ENCODE peak calls at places on chromosome 10, in nine cellular contexts. U is IMR-90; H is MV-4-11; E is stimulated activated CD4-positive, alpha-beta T cell treated with anti-CD3 and anti-CD28 coated beads, Interleukin-4, amount 100 ng/mL, for 4 hours; Y is cardiac muscle cell; P is activated CD4-positive, alpha-beta T cell treated with anti-CD3 and anti-CD28 coated beads, Interleukin-2, amount 50 U/mL, for 1 hour; Z is T47D; C is AG04450; R is activated T-helper 9 cell treated with anti-CD3 and anti-CD28 coated beads, Interleukin-2, amount 50 U/mL, for 16 hours. W is an unnamed sample.

GRCh38 chr10:3484306-3485187 is 300.5 kb downstream of the KLF6 start:
- DNase-seq in C (no peak), P (no peak), Z (no peak), E (no peak), U (peak; percentile 73), Y (peak; percentile 55), R (no peak), H (no peak), W (no peak)

GRCh38 chr10:99394256-99394655 is 36.2 kb downstream of the GOT1 start:
- DNase-seq in E (no peak), C (no peak), H (peak; percentile 10), Z (peak; percentile 79), R (no peak), P (no peak), Y (no peak), U (no peak), W (no peak)

GRCh38 chr10:91590142-91590903 is 42.5 kb downstream of the PPP1R3C start:
- DNase-seq in U (peak; percentile 92), H (no peak), Z (peak; percentile 57), E (no peak), P (no peak), C (peak; percentile 84), R (no peak), Y (peak; percentile 93), W (no peak)

GRCh38 chr10:132533571-132534260 is 3.9 kb upstream of the INPP5A start:
- DNase-seq in P (no peak), U (no peak), H (no peak), C (no peak), Z (no peak), R (no peak), E (no peak), Y (no peak), W (peak; percentile 7)

GRCh38 chr10:43574035-43574892 is at the start of gene ZNF239:
- DNase-seq in C (peak; percentile 61), R (peak; percentile 76), Y (peak; percentile 96), U (peak; percentile 84), E (peak; percentile 87), P (peak; percentile 75), Z (peak; percentile 92), H (peak; percentile 55), W (peak; percentile 74)

GRCh38 chr10:124465003-124465776 is 3.6 kb downstream of the LHPP start:
- DNase-seq in U (no peak), E (no peak), R (no peak), P (no peak), H (peak; percentile 52), C (no peak), Y (no peak), Z (no peak), W (no peak)

GRCh38 chr10:100081075-100082001 is at the start of gene CPN1:
- DNase-seq in R (no peak), U (no peak), H (no peak), Z (no peak), E (no peak), P (no peak), C (no peak), Y (no peak), W (no peak)

GRCh38 chr10:69873141-69873540 is 71.4 kb downstream of the COL13A1 start:
- DNase-seq in Y (no peak), R (no peak), P (no peak), H (no peak), E (no peak), Z (no peak), C (no peak), U (no peak), W (no peak)

GRCh38 chr10:73218466-73219191 is 28.4 kb downstream of the DNAJC9 start:
- DNase-seq in Z (peak; percentile 59), P (no peak), C (no peak), Y (peak; percentile 54), E (no peak), H (peak; percentile 36), R (no peak), U (peak; percentile 28), W (no peak)

GRCh38 chr10:1360581-1361164 is 304.5 kb downstream of the WDR37 start:
- DNase-seq in R (no peak), Y (no peak), E (no peak), U (no peak), Z (no peak), C (no peak), P (no peak), H (no peak), W (no peak)

GRCh38 chr10:23974886-23975830 is 233.8 kb upstream of the KIAA1217 start:
- DNase-seq in Y (no peak), R (no peak), P (no peak), C (no peak), H (no peak), E (no peak), Z (no peak), U (no peak), W (no peak)

GRCh38 chr10:115879372-115879771 is 393.6 kb downstream of the GFRA1 start:
- DNase-seq in Y (no peak), H (no peak), E (no peak), R (no peak), Z (no peak), U (no peak), C (no peak), P (no peak), W (no peak)

GRCh38 chr10:71517310-71518159 is 120.8 kb downstream of the CDH23 start:
- DNase-seq in R (no peak), H (no peak), Y (no peak), E (no peak), Z (peak; percentile 12), C (no peak), P (no peak), U (no peak), W (no peak)

GRCh38 chr10:53432035-53432434 is 659.5 kb upstream of the MBL2 start:
- DNase-seq in Z (no peak), C (no peak), P (no peak), R (no peak), E (no peak), Y (no peak), H (no peak), U (no peak), W (no peak)

GRCh38 chr10:122673731-122674130 is 25.9 kb downstream of the C10orf120 start:
- DNase-seq in E (no peak), Z (no peak), Y (no peak), H (no peak), R (no peak), U (no peak), C (no peak), P (no peak), W (no peak)

GRCh38 chr10:132418520-132419416 is 21.8 kb downstream of the PWWP2B start:
- DNase-seq in Z (peak; percentile 93), H (peak; percentile 23), Y (peak; percentile 25), U (no peak), R (no peak), C (no peak), E (no peak), P (no peak), W (no peak)

GRCh38 chr10:25159591-25159990 is 15.2 kb upstream of the GPR158 start:
- DNase-seq in U (no peak), Y (no peak), E (no peak), P (no peak), Z (no peak), R (no peak), C (no peak), H (no peak), W (no peak)

GRCh38 chr10:133379152-133379800 is at the start of gene PAOX:
- DNase-seq in P (peak; percentile 46), Z (peak; percentile 70), E (peak; percentile 54), R (peak; percentile 55), Y (peak; percentile 75), U (peak; percentile 46), C (no peak), H (no peak), W (peak; percentile 74)

GRCh38 chr10:97718659-97719142 is 5.2 kb downstream of the MARVELD1 start:
- DNase-seq in C (no peak), Z (peak; percentile 95), U (no peak), E (no peak), H (no peak), P (no peak), Y (peak; percentile 43), R (no peak), W (no peak)

GRCh38 chr10:117134084-117135025 is 3.7 kb downstream of the VAX1 start:
- DNase-seq in R (no peak), U (no peak), Y (no peak), E (no peak), H (no peak), Z (no peak), C (no peak), P (no peak), W (no peak)

GRCh38 chr10:62083413-62083794 is 181.9 kb downstream of the ARID5B start:
- DNase-seq in H (no peak), P (no peak), R (no peak), Y (peak; percentile 70), E (no peak), C (no peak), Z (no peak), U (no peak), W (no peak)

GRCh38 chr10:32980558-32981468 is 22.8 kb upstream of the ITGB1 start:
- DNase-seq in H (peak; percentile 80), Y (peak; percentile 98), P (peak; percentile 81), C (peak; percentile 97), R (peak; percentile 77), Z (peak; percentile 76), E (peak; percentile 87), U (peak; percentile 100), W (peak; percentile 57)

GRCh38 chr10:112071596-112072133 is 111.9 kb downstream of the GPAM start:
- DNase-seq in C (no peak), R (no peak), E (no peak), H (no peak), Y (no peak), Z (no peak), P (no peak), U (no peak), W (no peak)

GRCh38 chr10:106609867-106610266 is 554.6 kb downstream of the SORCS1 start:
- DNase-seq in C (no peak), Z (no peak), Y (peak; percentile 5), E (no peak), R (no peak), P (no peak), H (peak; percentile 6), U (no peak), W (no peak)

GRCh38 chr10:105252908-105253307 is 611.8 kb downstream of the SORCS3 start:
- DNase-seq in E (no peak), C (no peak), P (no peak), Y (no peak), R (no peak), Z (peak; percentile 45), U (no peak), H (no peak), W (no peak)

GRCh38 chr10:58415757-58416156 is 30.5 kb downstream of the TFAM start:
- DNase-seq in E (no peak), U (no peak), Y (no peak), H (no peak), Z (no peak), C (no peak), R (no peak), P (no peak), W (no peak)

GRCh38 chr10:120456143-120456625 is 843 bp upstream of the PLPP4 start:
- DNase-seq in P (no peak), E (no peak), Y (no peak), U (no peak), R (no peak), C (no peak), Z (no peak), H (no peak), W (no peak)

GRCh38 chr10:129743738-129744133 is 220.3 kb downstream of the EBF3 start:
- DNase-seq in Z (no peak), E (no peak), Y (no peak), H (no peak), P (no peak), R (no peak), U (no peak), C (no peak), W (no peak)

GRCh38 chr10:287814-288213 is 152.6 kb downstream of the ZMYND11 start:
- DNase-seq in E (no peak), Z (peak; percentile 54), U (no peak), R (no peak), H (no peak), C (no peak), P (no peak), Y (no peak), W (no peak)

GRCh38 chr10:44878704-44879530 is 32.2 kb upstream of the TMEM72 start:
- DNase-seq in H (peak; percentile 75), Y (peak; percentile 93), C (peak; percentile 74), E (peak; percentile 75), P (peak; percentile 62), U (peak; percentile 82), Z (peak; percentile 87), R (peak; percentile 58), W (peak; percentile 42)

GRCh38 chr10:53325073-53325472 is 552.5 kb upstream of the MBL2 start:
- DNase-seq in P (no peak), R (no peak), Z (no peak), E (no peak), U (peak; percentile 53), Y (no peak), H (no peak), C (no peak), W (no peak)

W was measured in activated B cell treated with CpG ODN at 0.5 μM for 24 hours.